ENCODE peak calls at places on chromosomes 16 and 17, in seven cellular contexts. J is endodermal cell; E is OCI-LY7; M is sciatic nerve; R is stimulated activated CD4-positive, alpha-beta T cell treated with anti-CD3 and anti-CD28 coated beads, Interleukin-2, amount 100 ng/mL, for 24 hours; Z is activated CD4-positive, alpha-beta T cell treated with anti-CD3 and anti-CD28 coated beads, Interleukin-2, amount 50 U/mL, for 4 hours; P is pancreas. V is an unnamed sample.

GRCh38 chr16:11328172-11329079 is 16.8 kb upstream of the RMI2 start:
- DNase-seq in J (peak; percentile 95), E (peak; percentile 98), M (no peak), R (peak; percentile 51), Z (peak; percentile 43), P (no peak), V (no peak)

GRCh38 chr17:11882716-11883115 is 114.6 kb downstream of the ZNF18 start:
- DNase-seq in J (no peak), E (no peak), M (no peak), R (no peak), Z (no peak), P (no peak), V (no peak)

GRCh38 chr16:81385031-81385756 is 59.4 kb upstream of the CMIP start:
- DNase-seq in J (no peak), E (no peak), M (no peak), R (no peak), Z (no peak), P (no peak), V (no peak)

GRCh38 chr16:23711785-23712184 is 1.2 kb downstream of the ERN2 start:
- DNase-seq in J (no peak), E (no peak), M (no peak), R (no peak), Z (no peak), P (no peak), V (no peak)

GRCh38 chr17:48539177-48539576 is 5.7 kb downstream of the HOXB2 start:
- DNase-seq in J (no peak), E (no peak), M (peak; percentile 42), R (no peak), Z (no peak), P (no peak), V (no peak)

GRCh38 chr17:80742091-80742490 is 197.5 kb downstream of the RPTOR start:
- DNase-seq in J (peak; percentile 66), E (no peak), M (no peak), R (no peak), Z (no peak), P (no peak), V (no peak)

GRCh38 chr16:59179446-59180082 is 445.4 kb upstream of the GOT2 start:
- DNase-seq in J (no peak), E (no peak), M (no peak), R (no peak), Z (no peak), P (no peak), V (no peak)

GRCh38 chr17:63035271-63035670 is 69.2 kb downstream of the TANC2 start:
- DNase-seq in J (no peak), E (no peak), M (no peak), R (no peak), Z (no peak), P (no peak), V (no peak)

GRCh38 chr17:51572115-51572514 is 311.8 kb downstream of the UTP18 start:
- DNase-seq in J (no peak), E (no peak), M (no peak), R (no peak), Z (no peak), P (no peak), V (no peak)

GRCh38 chr16:56871172-56871593 is 6.2 kb downstream of the SLC12A3 start:
- DNase-seq in J (no peak), E (no peak), M (no peak), R (no peak), Z (no peak), P (no peak), V (no peak)

GRCh38 chr17:29617481-29618271 is 5.0 kb downstream of the CORO6 start:
- DNase-seq in J (peak; percentile 96), E (peak; percentile 87), M (peak; percentile 89), R (peak; percentile 91), Z (peak; percentile 89), P (peak; percentile 92), V (peak; percentile 32)

GRCh38 chr16:12688972-12689850 is 114.5 kb downstream of the CPPED1 start:
- DNase-seq in J (no peak), E (no peak), M (no peak), R (no peak), Z (no peak), P (no peak), V (no peak)

GRCh38 chr17:77217566-77217965 is 76.8 kb downstream of the SEC14L1 start:
- DNase-seq in J (no peak), E (no peak), M (no peak), R (no peak), Z (no peak), P (no peak), V (no peak)

GRCh38 chr17:56176101-56176500 is 22.8 kb downstream of the ANKFN1 start:
- DNase-seq in J (no peak), E (no peak), M (no peak), R (no peak), Z (no peak), P (no peak), V (no peak)

GRCh38 chr16:57994778-57995177 is 5.7 kb downstream of the ZNF319 start:
- DNase-seq in J (peak; percentile 84), E (peak; percentile 45), M (no peak), R (peak; percentile 48), Z (no peak), P (no peak), V (no peak)

GRCh38 chr16:79911660-79912059 is 311.1 kb upstream of the MAF start:
- DNase-seq in J (no peak), E (no peak), M (no peak), R (no peak), Z (no peak), P (no peak), V (no peak)

GRCh38 chr17:31722251-31723056 is 136.6 kb downstream of the COPRS start:
- DNase-seq in J (no peak), E (no peak), M (no peak), R (no peak), Z (no peak), P (no peak), V (no peak)

GRCh38 chr16:22206847-22207714 is 1.0 kb downstream of the EEF2K start:
- DNase-seq in J (peak; percentile 73), E (peak; percentile 65), M (peak; percentile 87), R (peak; percentile 78), Z (peak; percentile 63), P (peak; percentile 87), V (peak; percentile 46)

GRCh38 chr16:53457670-53458069 is 23.4 kb downstream of the RBL2 start:
- DNase-seq in J (no peak), E (peak; percentile 89), M (no peak), R (peak; percentile 43), Z (peak; percentile 42), P (no peak), V (no peak)

GRCh38 chr17:21001813-21002221 is 41.0 kb downstream of the USP22 start:
- DNase-seq in J (no peak), E (no peak), M (no peak), R (no peak), Z (no peak), P (no peak), V (no peak)

GRCh38 chr16:1135459-1135825 is 17.5 kb upstream of the CACNA1H start:
- DNase-seq in J (no peak), E (no peak), M (no peak), R (no peak), Z (no peak), P (no peak), V (no peak)

GRCh38 chr17:35947156-35947585 is 3.7 kb upstream of the LYZL6 start:
- DNase-seq in J (peak; percentile 91), E (peak; percentile 55), M (no peak), R (peak; percentile 53), Z (peak; percentile 24), P (no peak), V (peak; percentile 19)

GRCh38 chr16:67800252-67801046 is 5.9 kb downstream of the RANBP10 start:
- DNase-seq in J (no peak), E (no peak), M (no peak), R (no peak), Z (no peak), P (no peak), V (no peak)

GRCh38 chr17:62134397-62134796 is 69.3 kb upstream of the MED13 start:
- DNase-seq in J (no peak), E (no peak), M (no peak), R (no peak), Z (no peak), P (no peak), V (no peak)

GRCh38 chr17:82231562-82232321 is 2.9 kb downstream of the SLC16A3 start:
- DNase-seq in J (peak; percentile 96), E (no peak), M (peak; percentile 88), R (peak; percentile 34), Z (no peak), P (peak; percentile 76), V (no peak)

GRCh38 chr17:63702223-63702577 is 2.3 kb upstream of the LIMD2 start:
- DNase-seq in J (no peak), E (peak; percentile 85), M (peak; percentile 63), R (peak; percentile 74), Z (peak; percentile 41), P (no peak), V (no peak)

V was measured in NCI-H1092.